ENCODE peak calls at places on chromosome 7, in eight cellular contexts. P is stomach, E is endothelial cell of umbilical vein, Z is HCT116, L is sigmoid colon, Y is HepG2, X is breast epithelium, S is esophagus muscularis mucosa. B is an unnamed sample.
A peak's percentile ranks its signal among the peaks of the same experiment; 100 is the strongest.

GRCh38 chr7:117825132-117825531 is 48.1 kb downstream of the CTTNBP2 start:
- DNase-seq in P (no peak), E (no peak), Z (no peak), L (no peak), Y (no peak), X (no peak), S (no peak), B (no peak)

GRCh38 chr7:127585044-127585953 is at the start of gene GCC1:
- DNase-seq in P (peak; percentile 95), E (peak; percentile 94), Z (peak; percentile 82), L (peak; percentile 96), Y (peak; percentile 75), X (peak; percentile 90), S (peak; percentile 98), B (peak; percentile 89)

GRCh38 chr7:18873674-18874341 is 243.6 kb downstream of the TWIST1 start:
- DNase-seq in P (no peak), E (no peak), Z (no peak), L (no peak), Y (no peak), X (no peak), S (no peak), B (no peak)

GRCh38 chr7:136874393-136875032 is 6.1 kb downstream of the CHRM2 start:
- DNase-seq in P (no peak), E (peak; percentile 28), Z (peak; percentile 2), L (no peak), Y (peak; percentile 20), X (no peak), S (no peak), B (no peak)

GRCh38 chr7:44449531-44449930 is 40.9 kb downstream of the NUDCD3 start:
- DNase-seq in P (no peak), E (no peak), Z (no peak), L (no peak), Y (no peak), X (no peak), S (no peak), B (no peak)

GRCh38 chr7:70833726-70834125 is 298.2 kb upstream of the GALNT17 start:
- DNase-seq in P (no peak), E (no peak), Z (no peak), L (no peak), Y (no peak), X (no peak), S (peak; percentile 29), B (no peak)

GRCh38 chr7:15603124-15603523 is 41.3 kb upstream of the AGMO start:
- DNase-seq in P (no peak), E (no peak), Z (no peak), L (no peak), Y (no peak), X (no peak), S (no peak), B (no peak)

GRCh38 chr7:150585199-150585598 is 18.0 kb downstream of the GIMAP4 start:
- DNase-seq in P (no peak), E (no peak), Z (no peak), L (no peak), Y (no peak), X (no peak), S (no peak), B (no peak)

GRCh38 chr7:1646957-1647891 is 22.9 kb upstream of the ELFN1 start:
- DNase-seq in P (no peak), E (no peak), Z (no peak), L (no peak), Y (no peak), X (no peak), S (no peak), B (no peak)

GRCh38 chr7:142104550-142105527 is 6.7 kb upstream of the MGAM2 start:
- DNase-seq in P (peak; percentile 37), E (no peak), Z (peak; percentile 27), L (no peak), Y (peak; percentile 90), X (no peak), S (peak; percentile 45), B (no peak)

GRCh38 chr7:41730668-41731067 is 27.8 kb upstream of the INHBA start:
- DNase-seq in P (no peak), E (no peak), Z (no peak), L (no peak), Y (no peak), X (no peak), S (no peak), B (no peak)

GRCh38 chr7:127230192-127230925 is 22.4 kb downstream of the GRM8 start:
- DNase-seq in P (no peak), E (no peak), Z (no peak), L (no peak), Y (no peak), X (no peak), S (no peak), B (no peak)

GRCh38 chr7:101582971-101583370 is 46.1 kb downstream of the MYL10 start:
- DNase-seq in P (no peak), E (no peak), Z (no peak), L (no peak), Y (no peak), X (no peak), S (no peak), B (no peak)

GRCh38 chr7:24896031-24896433 is 83.9 kb downstream of the OSBPL3 start:
- DNase-seq in P (no peak), E (no peak), Z (no peak), L (no peak), Y (no peak), X (no peak), S (no peak), B (no peak)

GRCh38 chr7:123641901-123642300 is 13.8 kb upstream of the LMOD2 start:
- DNase-seq in P (no peak), E (no peak), Z (no peak), L (no peak), Y (no peak), X (no peak), S (no peak), B (no peak)

GRCh38 chr7:57641521-57642067 is 191.6 kb downstream of the ZNF716 start:
- DNase-seq in P (no peak), E (no peak), Z (no peak), L (no peak), Y (no peak), X (no peak), S (no peak), B (no peak)

GRCh38 chr7:2863461-2864066 is 19.5 kb upstream of the GNA12 start:
- DNase-seq in P (peak; percentile 83), E (peak; percentile 94), Z (peak; percentile 69), L (peak; percentile 94), Y (peak; percentile 89), X (peak; percentile 50), S (peak; percentile 94), B (no peak)
- TF ChIP-seq POLR2AphosphoS5 in P (no peak), E (peak; percentile 99), Z (peak; percentile 96), L (peak; percentile 59), Y (peak; percentile 86), X (no peak), S (peak; percentile 74), B (peak; percentile 20)

GRCh38 chr7:87199241-87199640 is 20.3 kb downstream of the TMEM243 start:
- DNase-seq in P (no peak), E (no peak), Z (no peak), L (no peak), Y (no peak), X (no peak), S (no peak), B (no peak)
- TF ChIP-seq POLR2A in P (no peak), E (no peak), Z (no peak), L (no peak), Y (no peak), X (no peak), S (no peak), B (no peak)

DNA sequence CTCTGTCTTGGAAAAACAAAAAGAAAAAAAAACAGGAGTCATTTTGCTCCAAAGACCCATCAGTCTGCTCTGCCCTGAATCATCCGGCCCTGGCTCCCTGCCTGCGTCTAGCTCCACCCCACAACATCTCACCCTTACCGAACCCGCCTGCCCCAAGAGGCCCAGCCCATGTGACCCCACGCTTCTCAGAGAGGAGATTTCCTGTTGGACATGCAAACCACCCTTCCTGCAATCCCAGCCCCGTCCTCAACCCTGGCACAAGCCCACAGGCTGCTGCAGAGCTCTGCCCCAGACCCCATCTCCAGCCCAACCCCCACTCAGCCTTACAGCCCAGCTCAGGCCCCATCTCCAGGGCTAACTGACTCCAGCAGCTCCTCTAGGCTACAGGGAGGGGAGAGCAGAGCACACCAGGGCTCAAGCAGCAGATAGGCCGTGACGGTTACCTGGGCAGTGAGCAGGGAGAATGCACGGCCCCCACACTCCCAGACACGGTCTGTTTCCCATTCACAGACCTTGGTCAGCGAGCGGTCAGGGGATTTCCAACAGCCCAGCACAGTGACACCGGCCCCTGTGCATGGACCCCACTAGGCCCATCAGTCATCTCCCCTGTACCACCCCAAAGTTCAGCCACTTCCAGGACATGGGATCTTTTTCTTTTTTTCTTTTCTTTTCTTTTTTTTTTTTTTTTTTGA is 69.9 kb upstream of the GTF2I start:
- DNase-seq in P (peak; percentile 77), E (peak; percentile 88), Z (no peak), L (peak; percentile 95), Y (no peak), X (peak; percentile 56), S (peak; percentile 96), B (peak; percentile 29)
- H3K4me3 ChIP-seq in P (no peak overlapping the region), E (no peak overlapping the region), Z (no peak overlapping the region), L (no peak overlapping the region), Y (no peak overlapping the region), X (no peak overlapping the region), S (no peak overlapping the region), B (no peak overlapping the region)

GRCh38 chr7:94556028-94556427 is 46.4 kb downstream of the CASD1 start:
- DNase-seq in P (no peak), E (no peak), Z (no peak), L (no peak), Y (no peak), X (no peak), S (no peak), B (no peak)

GRCh38 chr7:94561841-94562514 is 52.4 kb downstream of the CASD1 start:
- DNase-seq in P (no peak), E (peak; percentile 22), Z (no peak), L (no peak), Y (peak; percentile 97), X (no peak), S (no peak), B (no peak)

GRCh38 chr7:94559972-94560371 is 50.4 kb downstream of the CASD1 start:
- DNase-seq in P (no peak), E (no peak), Z (no peak), L (no peak), Y (peak; percentile 83), X (no peak), S (no peak), B (no peak)

GRCh38 chr7:94562525-94562924 is 52.9 kb downstream of the CASD1 start:
- DNase-seq in P (no peak), E (peak; percentile 60), Z (no peak), L (no peak), Y (no peak), X (no peak), S (no peak), B (no peak)

DNA sequence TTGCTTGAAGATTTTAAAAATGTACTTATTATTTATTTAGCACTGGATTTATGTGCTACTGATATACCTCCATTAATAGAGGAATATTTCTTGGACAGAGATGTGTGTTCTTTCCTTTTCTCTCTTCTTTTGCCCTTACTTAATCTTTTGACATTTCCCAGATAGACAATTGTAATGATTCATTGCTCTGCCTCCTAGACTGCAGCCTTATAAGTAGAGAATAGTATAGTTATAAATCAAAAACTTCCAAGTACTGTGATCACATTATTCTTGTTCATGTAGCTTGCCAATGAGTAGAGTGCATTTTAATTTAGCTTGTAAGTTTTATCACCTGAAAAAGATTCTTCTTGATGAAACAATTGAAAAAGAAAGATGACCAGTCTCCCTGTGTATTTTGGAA is 47.6 kb downstream of the CASD1 start:
- DNase-seq in P (no peak), E (no peak), Z (no peak), L (no peak), Y (no peak), X (no peak), S (no peak), B (no peak)
- TF ChIP-seq POLR2AphosphoS5 in P (no peak), E (no peak), Z (no peak), L (peak; percentile 88), Y (no peak), X (no peak), S (no peak), B (no peak)